ENCODE peak calls at places on chromosome 2, in eight cellular contexts. V is K562, L is upper lobe of left lung, X is HepG2, B is Panc1, W is HCT116, J is GM23338, Y is GM12878. S is an unnamed sample.

GRCh38 chr2:9990735-9991134 is 39.2 kb downstream of the GRHL1 start:
- ATAC-seq in L (no peak), W (no peak), J (peak; percentile 70), B (no peak), Y (no peak), X (no peak), V (no peak), S (peak; percentile 66)

GRCh38 chr2:112480540-112481049 is 1.4 kb upstream of the TTL start:
- ATAC-seq in W (no peak), Y (peak; percentile 15), L (no peak), X (peak; percentile 42), V (peak; percentile 9), J (peak; percentile 2), B (no peak), S (no peak)

GRCh38 chr2:7693246-7694065 is 776.2 kb downstream of the RNF144A start:
- ATAC-seq in L (no peak), W (no peak), Y (peak; percentile 17), J (no peak), X (no peak), B (no peak), V (no peak), S (no peak)

GRCh38 chr2:120863661-120864320 is 128.1 kb downstream of the GLI2 start:
- ATAC-seq in Y (no peak), V (peak; percentile 98), X (no peak), L (no peak), W (peak; percentile 92), J (no peak), B (no peak), S (peak; percentile 39)

GRCh38 chr2:61645911-61646310 is 107.8 kb upstream of the XPO1 start:
- ATAC-seq in B (no peak), W (no peak), L (no peak), V (no peak), Y (no peak), X (no peak), J (no peak), S (no peak)

GRCh38 chr2:215612770-215613169 is 176.9 kb upstream of the FN1 start:
- ATAC-seq in J (no peak), V (no peak), W (no peak), B (no peak), Y (peak; percentile 70), L (no peak), X (no peak), S (no peak)

GRCh38 chr2:88599527-88599926 is 27.7 kb downstream of the EIF2AK3 start:
- ATAC-seq in L (no peak), V (no peak), J (no peak), W (no peak), Y (peak; percentile 18), X (no peak), B (no peak), S (no peak)

GRCh38 chr2:18290386-18290785 is 270.1 kb downstream of the RDH14 start:
- ATAC-seq in Y (no peak), L (no peak), B (no peak), V (no peak), J (no peak), X (no peak), W (no peak), S (no peak)

GRCh38 chr2:95039978-95040377 is 14.5 kb downstream of the MAL start:
- ATAC-seq in X (peak; percentile 10), L (no peak), J (no peak), Y (no peak), B (no peak), W (no peak), V (no peak), S (no peak)

GRCh38 chr2:168686485-168687191 is 115.8 kb upstream of the NOSTRIN start:
- ATAC-seq in Y (no peak), V (no peak), L (no peak), X (no peak), W (no peak), B (no peak), J (no peak), S (no peak)

DNA sequence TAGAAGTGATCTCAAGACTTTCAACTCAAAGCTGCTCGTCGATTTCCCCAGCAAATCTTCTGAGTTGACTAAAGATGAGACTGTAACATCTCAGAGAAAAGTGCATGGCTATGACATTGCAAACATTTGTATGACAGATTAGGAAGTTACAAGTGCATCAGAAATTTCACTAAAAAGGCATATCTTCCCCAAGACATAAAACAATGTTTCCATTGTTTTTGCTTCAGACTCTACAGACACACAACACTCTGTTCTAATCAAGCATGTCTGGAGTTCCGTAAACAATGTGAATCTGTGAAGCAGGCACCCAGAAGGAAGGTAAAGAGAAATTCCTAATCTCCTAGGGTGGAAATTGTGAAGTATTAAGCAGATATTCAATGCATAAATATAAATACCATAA is 144.6 kb upstream of the LYPD1 start:
- ATAC-seq in Y (no peak), L (no peak), V (no peak), W (no peak), X (no peak), J (no peak), B (no peak), S (no peak)
- H3K4me3 ChIP-seq in Y (no peak overlapping the region), L (no peak overlapping the region), V (no peak overlapping the region), W (no peak overlapping the region), X (no peak overlapping the region), J (no peak overlapping the region), B (no peak overlapping the region), S (no peak overlapping the region)

GRCh38 chr2:219998714-219999227 is 371.3 kb downstream of the SLC4A3 start:
- ATAC-seq in X (peak; percentile 72), W (peak; percentile 37), L (no peak), B (no peak), V (peak; percentile 47), Y (peak; percentile 57), J (no peak), S (no peak)

GRCh38 chr2:219998099-219998498 is 370.7 kb downstream of the SLC4A3 start:
- ATAC-seq in Y (no peak), B (no peak), W (no peak), J (peak; percentile 78), L (no peak), X (peak; percentile 36), V (no peak), S (no peak)

GRCh38 chr2:219996366-219996765 is 368.9 kb downstream of the SLC4A3 start:
- ATAC-seq in V (no peak), L (no peak), Y (no peak), X (no peak), W (no peak), B (no peak), J (no peak), S (no peak)

GRCh38 chr2:219995409-219995808 is 368.0 kb downstream of the SLC4A3 start:
- ATAC-seq in J (no peak), Y (no peak), X (no peak), L (no peak), W (no peak), V (no peak), B (no peak), S (no peak)

GRCh38 chr2:219997341-219997851 is 370.0 kb downstream of the SLC4A3 start:
- ATAC-seq in B (no peak), Y (peak; percentile 59), W (peak; percentile 74), J (peak; percentile 92), V (peak; percentile 84), L (no peak), X (no peak), S (no peak)
- TF ChIP-seq CTCF in B (peak; percentile 41), Y (peak; percentile 49), W (peak; percentile 34), J (peak; percentile 93), V (peak; percentile 40), L (no peak), X (peak; percentile 49), S (no peak)

GRCh38 chr2:39583781-39584180 is 81.9 kb upstream of the TMEM178A start:
- ATAC-seq in X (no peak), V (no peak), W (no peak), Y (no peak), B (no peak), L (no peak), J (no peak), S (no peak)

GRCh38 chr2:39587168-39587567 is 78.5 kb upstream of the TMEM178A start:
- ATAC-seq in X (no peak), Y (no peak), J (no peak), V (no peak), L (no peak), B (no peak), W (no peak), S (no peak)

GRCh38 chr2:39587641-39588040 is 78.1 kb upstream of the TMEM178A start:
- ATAC-seq in B (no peak), Y (no peak), L (no peak), W (no peak), J (no peak), X (no peak), V (no peak), S (no peak)

GRCh38 chr2:39581866-39582265 is 83.9 kb upstream of the TMEM178A start:
- ATAC-seq in V (no peak), B (no peak), J (no peak), W (no peak), Y (no peak), X (no peak), L (no peak), S (no peak)

DNA sequence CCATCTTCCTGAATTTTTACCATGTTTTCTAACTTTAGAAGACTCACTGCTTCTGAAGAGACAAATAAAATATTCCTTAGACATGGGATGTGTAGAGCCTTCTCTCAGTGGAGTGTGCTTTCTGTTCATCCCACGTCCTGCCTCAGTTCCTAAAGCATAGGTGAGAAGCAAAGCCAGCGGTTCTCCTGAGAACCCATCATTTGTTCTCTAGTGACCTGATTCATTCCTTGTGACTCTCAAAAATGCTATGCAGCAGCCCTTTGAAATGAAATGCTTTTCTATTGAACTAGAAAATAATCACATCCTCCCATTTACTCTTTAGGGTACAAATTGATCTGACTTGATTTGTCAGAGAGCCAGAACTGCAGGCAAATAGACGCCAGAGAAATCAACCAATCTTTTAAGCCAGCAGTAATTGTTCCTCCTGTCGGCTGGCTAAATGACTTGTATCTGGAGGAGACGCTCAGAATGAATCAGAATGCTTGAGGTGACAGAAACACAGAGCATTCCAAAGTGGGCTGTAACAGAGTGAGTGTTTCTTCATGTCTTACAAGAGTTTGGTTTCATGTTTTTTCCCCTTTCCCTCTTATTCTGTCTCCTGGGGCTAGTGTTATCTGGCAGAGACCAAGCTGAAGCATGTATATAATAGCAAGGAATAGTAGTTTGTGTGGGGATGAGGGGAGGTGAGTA is 81.3 kb upstream of the TMEM178A start:
- ATAC-seq in X (no peak), J (no peak), Y (no peak), W (no peak), V (no peak), L (no peak), B (no peak), S (no peak)
- TF ChIP-seq POLR2AphosphoS5 in X (no peak), J (no peak), Y (no peak), W (no peak), V (no peak), L (no peak), B (no peak), S (no peak)

DNA sequence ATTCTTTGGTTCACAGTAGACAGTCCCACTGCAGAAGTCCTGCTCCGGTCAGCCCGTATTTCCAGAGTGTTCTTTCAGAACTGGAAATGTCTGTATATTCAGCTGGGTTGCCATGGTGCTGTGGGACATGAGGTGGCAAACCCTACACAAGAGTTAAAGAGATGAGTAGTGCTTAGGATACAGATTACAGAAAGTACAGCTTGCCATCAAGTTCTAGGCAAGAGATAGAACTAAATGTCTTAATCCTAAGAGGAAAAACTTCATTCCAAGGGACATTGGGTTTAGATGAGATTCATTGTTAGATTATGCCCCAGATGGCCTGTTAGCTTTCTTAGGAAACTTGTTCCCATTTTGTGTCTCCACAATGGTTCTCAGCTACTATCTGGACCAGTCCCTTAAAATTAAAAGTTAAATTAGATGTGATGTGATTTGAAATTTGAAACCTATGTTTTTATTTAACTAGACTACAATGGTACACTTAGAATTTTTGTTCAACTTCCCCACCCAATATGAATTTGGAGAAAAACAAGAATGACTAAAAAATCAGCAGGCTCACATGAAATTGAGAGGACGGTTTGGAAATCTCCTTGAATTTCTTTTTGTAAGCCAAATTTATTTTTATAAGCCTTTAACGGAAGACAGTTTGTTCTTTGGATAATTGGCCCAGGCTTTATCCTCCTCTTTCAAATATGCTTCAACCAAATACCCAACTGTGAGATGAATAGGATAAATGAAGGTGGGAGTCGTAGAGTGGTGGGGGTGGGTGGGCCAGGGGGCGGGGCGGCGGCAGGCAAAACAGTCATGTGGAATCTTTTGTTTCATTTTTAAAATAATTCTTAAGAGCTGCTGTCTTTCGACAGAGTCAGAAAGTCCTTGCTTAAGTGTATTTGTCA is 60.4 kb downstream of the FMNL2 start:
- ATAC-seq in X (no peak), Y (no peak), B (no peak), W (no peak), J (peak; percentile 19), L (no peak), V (no peak), S (peak; percentile 65)
- H3K4me3 ChIP-seq in X (no peak overlapping the region), Y (no peak overlapping the region), B (no peak overlapping the region), W (no peak overlapping the region), J (no peak overlapping the region), L (peak overlapping the region; percentile 24), V (no peak overlapping the region), S (peak overlapping the region; percentile 39)